ENCODE peak calls at places on chromosomes 4 and X, in eight cellular contexts. J is MM.1S; C is CD8-positive, alpha-beta T cell; A is WTC11; U is stomach; Y is LNCaP clone FGC; B is IMR-90; T is mammary epithelial cell. P is an unnamed sample.

GRCh38 chrX:113222305-113222704 is 381.7 kb upstream of the AMOT start:
- DNase-seq in J (no peak), C (no peak), A (no peak), U (no peak), Y (no peak), B (no peak), T (no peak), P (no peak)

GRCh38 chrX:13469963-13470679 is 99.3 kb upstream of the EGFL6 start:
- DNase-seq in J (no peak), C (no peak), A (no peak), U (no peak), Y (no peak), B (peak; percentile 75), T (peak; percentile 74), P (no peak)

GRCh38 chr4:150224896-150225591 is 146.8 kb downstream of the DCLK2 start:
- DNase-seq in J (no peak), C (no peak), A (no peak), U (no peak), Y (no peak), B (peak; percentile 99), T (peak; percentile 34), P (no peak)

GRCh38 chr4:165058676-165059075 is 5.0 kb downstream of the TRIM75 start:
- DNase-seq in J (no peak), C (no peak), A (no peak), U (no peak), Y (no peak), B (no peak), T (no peak), P (no peak)

GRCh38 chr4:5460106-5460801 is 248.1 kb downstream of the EVC2 start:
- DNase-seq in J (peak; percentile 23), C (no peak), A (peak; percentile 66), U (no peak), Y (no peak), B (peak; percentile 37), T (no peak), P (no peak)

GRCh38 chr4:55604996-55605395 is 13.0 kb upstream of the PDCL2 start:
- DNase-seq in J (no peak), C (no peak), A (no peak), U (no peak), Y (no peak), B (no peak), T (no peak), P (no peak)

GRCh38 chrX:70439016-70439415 is 5.6 kb upstream of the DLG3 start:
- DNase-seq in J (peak; percentile 74), C (no peak), A (no peak), U (no peak), Y (no peak), B (no peak), T (no peak), P (no peak)

GRCh38 chr4:39407584-39407885 is 805 bp downstream of the KLB start:
- DNase-seq in J (no peak), C (no peak), A (no peak), U (no peak), Y (no peak), B (no peak), T (no peak), P (no peak)

GRCh38 chrX:40087574-40088298 is 10.0 kb downstream of the BCOR start:
- DNase-seq in J (no peak), C (no peak), A (no peak), U (no peak), Y (no peak), B (peak; percentile 79), T (no peak), P (no peak)

GRCh38 chr4:73194064-73194463 is 64.5 kb downstream of the ANKRD17 start:
- DNase-seq in J (no peak), C (no peak), A (no peak), U (no peak), Y (no peak), B (peak; percentile 17), T (no peak), P (no peak)

GRCh38 chrX:12986886-12987285 is 12.0 kb downstream of the TMSB4X start:
- DNase-seq in J (no peak), C (no peak), A (no peak), U (no peak), Y (no peak), B (no peak), T (no peak), P (no peak)

GRCh38 chrX:47831788-47832187 is 4.9 kb upstream of the ZNF81 start:
- DNase-seq in J (peak; percentile 53), C (peak; percentile 49), A (peak; percentile 65), U (peak; percentile 51), Y (peak; percentile 21), B (peak; percentile 18), T (peak; percentile 21), P (peak; percentile 43)

GRCh38 chrX:132474522-132474921 is 14.3 kb downstream of the MBNL3 start:
- DNase-seq in J (no peak), C (no peak), A (no peak), U (no peak), Y (no peak), B (no peak), T (no peak), P (no peak)

GRCh38 chr4:52369649-52370048 is 289.5 kb downstream of the USP46 start:
- DNase-seq in J (no peak), C (no peak), A (no peak), U (no peak), Y (no peak), B (no peak), T (peak; percentile 40), P (no peak)

GRCh38 chr4:101141230-101141629 is 206.1 kb downstream of the PPP3CA start:
- DNase-seq in J (no peak), C (no peak), A (no peak), U (no peak), Y (no peak), B (no peak), T (no peak), P (no peak)

GRCh38 chrX:47143894-47144625 is 442 bp downstream of the NDUFB11 start:
- DNase-seq in J (peak; percentile 46), C (no peak), A (peak; percentile 18), U (no peak), Y (no peak), B (peak; percentile 16), T (no peak), P (peak; percentile 49)

GRCh38 chr4:9996319-9997110 is 24.8 kb downstream of the SLC2A9 start:
- DNase-seq in J (no peak), C (no peak), A (no peak), U (peak; percentile 22), Y (no peak), B (peak; percentile 45), T (no peak), P (no peak)

GRCh38 chr4:156999175-156999517 is 27.5 kb upstream of the PDGFC start:
- DNase-seq in J (no peak), C (no peak), A (no peak), U (peak; percentile 43), Y (no peak), B (peak; percentile 97), T (peak; percentile 94), P (no peak)

GRCh38 chr4:91113130-91113706 is 986.0 kb downstream of the CCSER1 start:
- DNase-seq in J (peak; percentile 20), C (no peak), A (no peak), U (no peak), Y (peak; percentile 25), B (peak; percentile 6), T (peak; percentile 5), P (no peak)

GRCh38 chr4:25782482-25782881 is 80.3 kb downstream of the SEL1L3 start:
- DNase-seq in J (no peak), C (no peak), A (no peak), U (no peak), Y (no peak), B (no peak), T (no peak), P (no peak)

GRCh38 chrX:85052636-85053343 is 49.1 kb downstream of the APOOL start:
- DNase-seq in J (no peak), C (no peak), A (no peak), U (no peak), Y (no peak), B (peak; percentile 86), T (peak; percentile 68), P (no peak)

GRCh38 chr4:8192748-8193738 is 6.0 kb upstream of the SH3TC1 start:
- DNase-seq in J (peak; percentile 69), C (no peak), A (no peak), U (peak; percentile 82), Y (no peak), B (peak; percentile 28), T (no peak), P (peak; percentile 65)
- TF ChIP-seq CTCF in J (peak; percentile 37), C (no peak), A (no peak), U (peak; percentile 67), Y (peak; percentile 68), B (peak; percentile 28), T (peak; percentile 6), P (no peak)

GRCh38 chrX:150503898-150504219 is 64.6 kb upstream of the MTM1 start:
- DNase-seq in J (no peak), C (no peak), A (no peak), U (peak; percentile 49), Y (no peak), B (no peak), T (peak; percentile 3), P (no peak)
- TF ChIP-seq CTCF in J (no peak), C (no peak), A (no peak), U (no peak), Y (no peak), B (no peak), T (peak; percentile 9), P (no peak)

DNA sequence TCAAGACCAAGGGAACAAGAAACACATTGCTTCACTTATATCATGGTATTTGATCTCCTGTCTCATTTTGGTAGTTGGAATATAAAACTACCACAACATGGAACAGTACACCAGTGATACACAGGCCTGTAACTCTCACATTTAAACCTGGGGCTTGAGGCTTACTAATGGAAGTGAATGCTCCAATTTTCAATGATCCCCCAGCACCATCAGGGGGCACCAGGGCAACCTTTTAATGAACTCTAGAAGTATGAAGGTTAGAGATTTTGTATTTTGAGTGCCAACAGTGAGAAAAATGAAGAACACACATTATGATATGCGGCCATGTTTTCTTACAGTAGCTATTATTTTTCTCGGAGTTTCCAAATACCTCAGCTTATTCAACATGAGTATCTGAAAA is 50.7 kb downstream of the C4orf33 start:
- DNase-seq in J (no peak), C (no peak), A (no peak), U (no peak), Y (no peak), B (no peak), T (no peak), P (no peak)
- TF ChIP-seq CTCF in J (peak; percentile 6), C (no peak), A (no peak), U (no peak), Y (no peak), B (no peak), T (no peak), P (no peak)

DNA sequence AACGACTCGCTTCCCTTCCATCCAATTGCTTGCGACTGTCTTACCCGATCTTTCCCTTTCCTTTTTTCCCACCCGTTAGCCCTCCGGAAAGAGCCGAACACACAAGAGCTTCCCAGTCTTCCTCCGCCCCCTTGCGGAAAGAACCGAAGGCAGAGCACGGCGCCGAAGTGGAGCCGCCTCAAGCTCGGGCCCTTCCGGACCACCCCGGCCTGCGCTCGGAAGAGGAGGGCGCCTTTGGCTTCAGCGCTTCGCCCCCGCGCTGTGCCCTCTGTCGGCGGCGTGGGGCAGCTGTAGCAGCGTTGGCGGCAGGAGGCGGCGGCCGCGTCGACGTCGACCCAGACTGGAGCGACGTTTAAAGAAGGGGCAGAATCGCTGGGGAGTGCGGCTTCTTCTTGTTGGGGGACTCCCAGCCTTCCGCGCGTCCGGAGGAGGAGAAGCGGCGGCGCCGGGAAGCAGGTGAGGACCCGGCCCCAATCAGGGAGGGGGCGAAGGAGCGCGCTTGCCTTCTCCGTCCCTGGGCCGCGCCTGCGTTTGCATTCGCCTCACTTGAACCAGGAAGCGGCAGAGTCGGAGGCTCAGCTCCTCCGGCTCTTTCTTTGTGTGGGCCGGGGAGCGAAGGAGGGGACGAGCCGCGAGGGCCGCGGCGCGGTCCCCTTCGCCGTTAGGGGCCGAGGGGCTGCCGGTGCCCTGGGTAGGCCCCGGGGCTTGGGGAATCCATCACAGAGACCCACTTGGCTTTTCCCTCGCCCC is at the start of gene ZBTB33:
- DNase-seq in J (peak; percentile 89), C (peak; percentile 75), A (peak; percentile 89), U (peak; percentile 88), Y (peak; percentile 77), B (peak; percentile 92), T (peak; percentile 91), P (peak; percentile 84)
- TF ChIP-seq CTCF in J (peak; percentile 58), C (peak; percentile 52), A (peak; percentile 36), U (peak; percentile 52), Y (peak; percentile 78), B (peak; percentile 55), T (peak; percentile 24), P (peak; percentile 64)